ENCODE peak calls at places on chromosomes 1 and 21, in eight cellular contexts. V is gastrocnemius medialis, O is breast epithelium, R is A549, S is uterus, L is spleen, T is testis, H is esophagus muscularis mucosa. Y is an unnamed sample.

GRCh38 chr1:115641762-115642167 is at the start of gene VANGL1:
- DNase-seq in R (peak; percentile 57), T (peak; percentile 71), H (peak; percentile 90), O (no peak), S (peak; percentile 41), V (peak; percentile 18), L (peak; percentile 88), Y (peak; percentile 74)

GRCh38 chr1:180743868-180744267 is 112.0 kb downstream of the XPR1 start:
- DNase-seq in S (no peak), R (no peak), T (no peak), L (no peak), H (no peak), V (no peak), O (no peak), Y (no peak)

GRCh38 chr1:112722601-112723510 is 7.7 kb upstream of the PPM1J start:
- DNase-seq in R (no peak), T (no peak), H (no peak), L (no peak), O (no peak), V (no peak), S (peak; percentile 56), Y (no peak)

GRCh38 chr1:230824571-230825060 is 43.7 kb downstream of the C1orf198 start:
- DNase-seq in R (no peak), H (peak; percentile 91), S (no peak), T (no peak), L (no peak), V (peak; percentile 48), O (no peak), Y (no peak)

GRCh38 chr1:225554216-225554812 is 98.6 kb downstream of the ENAH start:
- DNase-seq in O (no peak), R (peak; percentile 32), L (no peak), H (no peak), V (no peak), T (no peak), S (no peak), Y (no peak)

GRCh38 chr1:109133815-109134214 is 19.9 kb downstream of the ELAPOR1 start:
- DNase-seq in S (no peak), T (no peak), L (peak; percentile 90), V (no peak), R (no peak), H (no peak), O (no peak), Y (peak; percentile 62)

GRCh38 chr21:14530574-14530973 is 15.5 kb downstream of the SAMSN1 start:
- DNase-seq in V (no peak), L (no peak), T (no peak), O (no peak), H (no peak), S (no peak), R (no peak), Y (no peak)

GRCh38 chr1:64864018-64864945 is 102.1 kb downstream of the JAK1 start:
- DNase-seq in H (no peak), V (peak; percentile 44), L (peak; percentile 96), R (peak; percentile 12), T (peak; percentile 27), S (peak; percentile 46), O (no peak), Y (peak; percentile 64)

GRCh38 chr1:62716397-62716796 is 28.2 kb upstream of the DOCK7 start:
- DNase-seq in L (no peak), R (no peak), H (no peak), O (no peak), V (no peak), S (no peak), T (no peak), Y (no peak)

GRCh38 chr1:10703702-10704101 is 92.7 kb downstream of the CASZ1 start:
- DNase-seq in L (no peak), O (no peak), V (no peak), H (no peak), R (no peak), T (no peak), S (no peak), Y (no peak)

GRCh38 chr1:9690440-9691107 is 39.0 kb downstream of the PIK3CD start:
- DNase-seq in S (no peak), R (no peak), T (no peak), O (no peak), L (no peak), H (no peak), V (no peak), Y (no peak)

GRCh38 chr1:90201467-90202358 is 206.8 kb downstream of the ZNF326 start:
- DNase-seq in S (no peak), T (no peak), R (peak; percentile 2), L (no peak), V (no peak), H (no peak), O (no peak), Y (no peak)

GRCh38 chr1:91850708-91851107 is 35.2 kb downstream of the TGFBR3 start:
- DNase-seq in R (no peak), H (no peak), V (no peak), T (no peak), O (no peak), L (no peak), S (no peak), Y (no peak)

GRCh38 chr1:157069596-157069995 is 24.1 kb upstream of the ARHGEF11 start:
- DNase-seq in T (no peak), S (no peak), L (no peak), O (no peak), R (no peak), V (no peak), H (peak; percentile 60), Y (no peak)

DNA sequence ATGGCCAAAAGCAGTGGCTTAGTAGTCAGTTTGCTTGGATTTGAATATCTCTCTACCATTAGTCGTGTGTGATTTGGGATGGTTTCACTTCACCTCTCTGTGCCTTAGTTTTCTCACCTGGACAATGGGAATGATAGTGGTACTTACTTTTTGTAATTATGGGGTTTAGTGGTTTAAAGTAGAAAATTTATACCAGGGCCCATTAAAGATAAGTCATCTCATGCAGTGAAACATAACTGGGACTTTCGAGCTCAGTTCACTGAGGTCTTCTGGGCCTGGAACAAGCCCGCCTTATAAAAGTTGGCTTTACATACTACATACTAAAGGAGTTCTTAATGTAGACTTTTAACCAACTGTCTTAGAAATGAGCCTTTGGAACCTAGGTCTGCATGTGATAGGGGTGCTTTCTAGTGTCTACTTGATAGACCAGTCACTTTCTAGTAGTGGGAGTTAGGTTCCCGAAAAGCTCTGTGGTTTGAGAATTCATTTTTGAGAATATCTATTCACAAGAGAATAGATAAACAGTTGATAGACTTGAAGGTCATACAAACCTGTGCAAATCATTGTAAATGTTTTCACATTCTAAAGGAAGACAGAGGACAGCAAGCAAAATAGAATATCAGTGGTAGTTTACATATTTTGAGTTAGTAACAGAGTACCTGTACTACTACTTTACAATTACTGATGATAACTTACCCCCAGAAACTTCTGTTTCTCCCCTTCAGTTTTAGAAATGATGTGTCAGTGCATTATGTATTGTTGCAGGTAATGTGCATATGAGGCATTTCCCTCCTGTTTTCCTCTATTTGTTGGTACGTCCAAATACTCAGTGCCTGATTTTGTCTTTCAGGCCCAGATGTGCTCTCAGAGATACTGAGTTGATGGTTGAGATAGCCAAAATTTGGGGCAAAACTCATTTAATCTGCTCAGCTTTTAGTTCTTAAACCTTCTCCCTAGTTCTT is 48.0 kb downstream of the DYRK1A start:
- DNase-seq in V (no peak), R (no peak), S (no peak), L (no peak), H (no peak), T (no peak), O (no peak), Y (no peak)
- H3K4me1 ChIP-seq in V (peaks cover 93% of the 10 kb centered on the region), R (peaks cover 38% of the 10 kb centered on the region), S (peaks cover 4% of the 10 kb centered on the region), L (peaks cover 100% of the 10 kb centered on the region), H (peaks cover 68% of the 10 kb centered on the region), T (peaks cover 13% of the 10 kb centered on the region), O (no peaks in the 10 kb centered on the region), Y (peaks cover 82% of the 10 kb centered on the region)

GRCh38 chr1:2185880-2186855 is 8.4 kb downstream of the FAAP20 start:
- DNase-seq in O (no peak), H (no peak), V (no peak), L (no peak), T (no peak), S (no peak), R (no peak), Y (no peak)
- TF ChIP-seq POLR2A in O (no peak), H (no peak), V (no peak), L (no peak), T (no peak), S (no peak), R (no peak), Y (no peak)

DNA sequence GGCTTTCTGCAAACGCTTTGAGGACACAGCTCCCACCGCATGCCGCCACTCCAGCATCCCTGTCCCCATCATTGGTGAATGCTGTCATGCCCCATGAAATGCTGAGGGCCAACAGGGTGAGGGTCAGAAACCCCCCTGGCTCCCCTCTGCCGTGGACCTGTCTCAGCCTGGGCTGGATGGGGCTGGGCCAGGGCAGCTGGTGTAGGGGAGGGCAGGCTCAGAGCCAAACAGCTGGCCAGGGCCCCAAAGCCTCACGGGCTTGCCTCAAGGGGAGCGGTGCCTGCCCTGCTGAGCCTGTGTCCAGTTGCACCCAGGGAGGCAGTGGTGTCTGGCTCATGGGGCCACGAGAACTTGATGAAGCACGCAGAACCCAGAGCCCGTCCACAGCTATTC is 49.7 kb downstream of the S100B start:
- DNase-seq in R (no peak), T (no peak), H (peak; percentile 70), S (no peak), O (no peak), V (no peak), L (peak; percentile 59), Y (peak; percentile 42)
- H3K4me1 ChIP-seq in R (no peaks in the 10 kb centered on the region), T (peaks cover 12% of the 10 kb centered on the region), H (peaks cover 8% of the 10 kb centered on the region), S (no peaks in the 10 kb centered on the region), O (no peaks in the 10 kb centered on the region), V (no peaks in the 10 kb centered on the region), L (peaks cover 58% of the 10 kb centered on the region), Y (peaks cover 8% of the 10 kb centered on the region)

GRCh38 chr21:43864806-43865470 is at the start of gene AGPAT3:
- DNase-seq in V (no peak), S (no peak), T (peak; percentile 26), L (peak; percentile 83), O (no peak), R (no peak), H (no peak), Y (no peak)

GRCh38 chr21:43864313-43864805 is 664 bp upstream of the AGPAT3 start:
- DNase-seq in V (no peak), S (no peak), L (peak; percentile 87), T (peak; percentile 76), H (no peak), O (peak; percentile 67), R (peak; percentile 48), Y (peak; percentile 39)

GRCh38 chr21:43866233-43866632 is 1.2 kb downstream of the AGPAT3 start:
- DNase-seq in R (no peak), L (peak; percentile 78), T (peak; percentile 78), H (no peak), S (peak; percentile 53), O (no peak), V (peak; percentile 44), Y (peak; percentile 46)

GRCh38 chr21:43866659-43867331 is 1.8 kb downstream of the AGPAT3 start:
- DNase-seq in H (no peak), R (no peak), V (no peak), L (peak; percentile 78), T (no peak), O (no peak), S (no peak), Y (no peak)

DNA sequence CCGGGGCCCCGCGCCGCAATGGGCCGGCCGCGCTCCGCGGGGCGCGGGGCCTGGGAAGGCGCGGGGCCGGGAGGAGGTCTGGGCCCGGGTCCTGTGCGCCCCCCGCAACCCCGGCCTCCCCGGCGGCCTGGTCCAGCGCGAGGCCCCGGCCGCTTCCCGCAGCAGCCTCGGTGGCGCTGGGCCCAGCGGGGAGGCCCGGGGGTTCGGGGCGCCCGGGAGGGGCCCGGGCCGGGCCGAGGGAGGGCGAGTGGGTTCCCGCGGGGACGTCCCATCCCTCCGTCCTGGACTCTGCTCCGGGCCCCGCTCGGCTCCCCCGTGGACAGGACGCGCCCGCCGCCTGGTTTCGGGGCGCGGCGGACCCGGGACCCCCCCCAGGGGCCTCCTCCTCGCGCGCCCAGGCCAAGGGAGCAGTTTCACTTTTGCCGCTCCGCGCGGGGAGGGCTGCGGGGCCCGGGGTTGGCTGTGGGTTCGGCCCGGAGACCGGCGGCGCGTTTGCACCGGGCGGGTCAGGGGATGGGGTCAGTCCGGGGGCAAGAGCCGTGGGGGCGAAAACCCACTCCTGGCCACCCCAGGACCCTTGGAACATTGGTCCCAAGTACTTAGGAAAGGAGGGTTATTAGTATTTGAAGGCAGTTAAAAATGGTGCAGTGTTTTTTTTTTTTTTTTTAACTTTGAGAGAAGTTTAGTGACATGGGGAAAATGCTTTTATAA is 603 bp downstream of the AGPAT3 start:
- DNase-seq in S (peak; percentile 40), R (no peak), H (no peak), O (no peak), T (peak; percentile 49), L (peak; percentile 91), V (no peak), Y (peak; percentile 41)
- TF ChIP-seq POLR2A in S (peak; percentile 18), R (no peak), H (no peak), O (no peak), T (no peak), L (no peak), V (no peak), Y (no peak)

Y was measured in adrenal gland.